ENCODE peak calls at places on chromosome 14, in five cellular contexts. K is GM12878, Z is IMR-90, Q is HCT116, W is A549. H is an unnamed sample.

GRCh38 chr14:29037428-29037827 is 270.8 kb downstream of the FOXG1 start:
- DNase-seq in K (no peak), Z (peak), Q (no peak), W (no peak), H (no peak)

GRCh38 chr14:71529855-71530254 is 402.4 kb upstream of the RGS6 start:
- DNase-seq in K (no peak), Z (no peak), Q (no peak), W (no peak), H (no peak)

GRCh38 chr14:37584211-37585100 is 10.6 kb downstream of the FOXA1 start:
- DNase-seq in K (no peak), Z (no peak), Q (no peak), W (no peak), H (no peak)

GRCh38 chr14:41663478-41663845 is 56.8 kb downstream of the LRFN5 start:
- DNase-seq in K (no peak), Z (peak), Q (no peak), W (no peak), H (no peak)

GRCh38 chr14:99754141-99755067 is 38.8 kb upstream of the EML1 start:
- DNase-seq in K (no peak), Z (no peak), Q (no peak), W (no peak), H (no peak)

GRCh38 chr14:100851586-100851916 is 25.6 kb downstream of the MEG3 start:
- DNase-seq in K (no peak), Z (no peak), Q (no peak), W (no peak), H (no peak)

GRCh38 chr14:56491299-56492285 is 88.0 kb upstream of the TMEM260 start:
- DNase-seq in K (peak), Z (peak), Q (peak), W (peak), H (peak)

GRCh38 chr14:36517242-36518030 is 2.6 kb downstream of the NKX2-1 start:
- DNase-seq in K (no peak), Z (no peak), Q (no peak), W (no peak), H (no peak)

GRCh38 chr14:52919971-52920370 is 30.9 kb downstream of the FERMT2 start:
- DNase-seq in K (no peak), Z (peak), Q (no peak), W (no peak), H (no peak)

GRCh38 chr14:75522224-75522764 is at the start of gene BATF:
- DNase-seq in K (no peak), Z (no peak), Q (no peak), W (no peak), H (no peak)

DNA sequence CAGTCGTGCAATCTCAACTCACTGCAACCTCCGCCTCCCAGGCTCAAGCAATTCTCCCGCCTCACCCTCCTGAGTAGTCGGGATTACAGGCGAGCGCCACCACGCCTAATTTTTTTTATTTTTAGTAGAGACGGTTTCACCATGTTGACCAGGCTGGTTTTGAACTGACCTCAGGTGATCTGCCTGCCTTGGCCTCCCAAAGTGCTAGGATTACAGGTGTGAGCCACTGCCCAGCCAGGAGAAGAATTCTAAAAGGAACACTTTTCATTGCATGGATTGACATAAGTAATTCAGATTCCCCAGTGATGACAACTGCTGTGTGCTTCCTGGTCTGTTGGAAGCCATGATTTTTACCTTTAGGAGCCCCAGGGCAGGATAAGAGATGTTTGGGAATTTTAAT is 22.1 kb downstream of the DMAC2L start:
- DNase-seq in K (no peak), Z (no peak), Q (no peak), W (no peak), H (no peak)
- TF ChIP-seq CEBPB in K (no peak), Z (no peak), Q (no peak), W (no peak), H (no peak)

GRCh38 chr14:31990959-31991541 is 86.1 kb upstream of the ARHGAP5 start:
- DNase-seq in K (no peak), Z (no peak), Q (no peak), W (no peak), H (no peak)
- TF ChIP-seq CEBPB in K (no peak), Z (no peak), Q (no peak), W (no peak), H (no peak)

GRCh38 chr14:91957876-91958313 is 10.4 kb upstream of the FBLN5 start:
- DNase-seq in K (no peak), Z (no peak), Q (no peak), W (no peak), H (no peak)
- TF ChIP-seq CEBPB in K (no peak), Z (no peak), Q (no peak), W (no peak), H (no peak)

DNA sequence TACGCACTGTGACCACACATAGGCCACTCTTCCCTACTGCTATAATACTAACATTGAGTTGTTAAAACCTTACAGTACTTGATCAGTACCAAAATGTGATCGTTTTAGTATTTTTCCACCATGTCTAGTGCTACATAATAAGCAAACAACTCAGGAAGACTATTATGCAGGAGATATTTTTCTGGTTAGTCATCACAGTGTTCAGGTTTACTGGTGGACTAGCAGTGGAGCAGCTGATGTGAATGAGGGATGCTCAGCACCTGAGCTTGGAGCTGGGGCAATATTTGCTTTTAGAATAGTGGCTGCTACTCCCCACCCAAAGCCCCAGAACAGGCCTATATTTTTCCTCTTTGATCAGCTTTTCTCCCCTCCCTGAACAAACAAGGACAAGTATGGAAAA is 513.1 kb downstream of the KCNH5 start:
- DNase-seq in K (no peak), Z (peak), Q (no peak), W (no peak), H (no peak)
- TF ChIP-seq CEBPB in K (no peak), Z (no peak), Q (no peak), W (no peak), H (no peak)

DNA sequence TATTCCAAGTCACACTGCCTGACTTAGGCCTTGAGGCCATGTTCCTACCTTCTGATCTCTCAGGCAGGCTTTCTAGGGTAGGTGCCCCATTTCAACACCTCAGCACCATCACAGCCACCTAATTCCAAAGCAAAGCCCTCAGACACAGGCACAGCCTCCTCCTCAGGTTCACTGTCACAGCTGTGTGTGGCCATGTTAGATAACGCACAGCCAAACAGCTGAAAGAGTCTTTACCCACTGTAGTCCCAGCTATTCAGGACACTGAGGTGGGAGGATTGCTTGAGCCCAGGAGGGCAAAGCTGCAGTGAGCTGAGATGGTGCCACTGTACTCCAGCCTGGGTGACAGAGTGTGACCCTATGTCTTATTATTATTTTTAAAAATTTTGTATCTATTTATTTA is 7.3 kb upstream of the TMEM229B start:
- DNase-seq in K (no peak), Z (no peak), Q (no peak), W (no peak), H (no peak)
- TF ChIP-seq CEBPB in K (no peak), Z (no peak), Q (no peak), W (no peak), H (no peak)

GRCh38 chr14:76837524-76837923 is 11.3 kb downstream of the LRRC74A start:
- DNase-seq in K (no peak), Z (no peak), Q (no peak), W (no peak), H (no peak)

GRCh38 chr14:76836029-76836630 is 9.9 kb downstream of the LRRC74A start:
- DNase-seq in K (no peak), Z (no peak), Q (no peak), W (peak), H (no peak)

GRCh38 chr14:76829650-76830421 is 3.6 kb downstream of the LRRC74A start:
- DNase-seq in K (no peak), Z (no peak), Q (no peak), W (no peak), H (no peak)

GRCh38 chr14:76832503-76832988 is 6.3 kb downstream of the LRRC74A start:
- DNase-seq in K (no peak), Z (no peak), Q (no peak), W (no peak), H (no peak)

GRCh38 chr14:76834296-76834695 is 8.1 kb downstream of the LRRC74A start:
- DNase-seq in K (no peak), Z (no peak), Q (no peak), W (no peak), H (no peak)
- TF ChIP-seq CEBPB in K (no peak), Z (no peak), Q (no peak), W (no peak), H (no peak)

GRCh38 chr14:103520657-103521437 is 1.8 kb downstream of the CKB start:
- DNase-seq in K (no peak), Z (peak), Q (peak), W (peak), H (peak)

GRCh38 chr14:103520269-103520656 is 2.4 kb downstream of the CKB start:
- DNase-seq in K (no peak), Z (no peak), Q (no peak), W (no peak), H (no peak)

GRCh38 chr14:103518416-103519042 is 4.1 kb downstream of the CKB start:
- DNase-seq in K (no peak), Z (peak), Q (no peak), W (peak), H (peak)

GRCh38 chr14:103519043-103519836 is 3.4 kb downstream of the CKB start:
- DNase-seq in K (no peak), Z (no peak), Q (no peak), W (peak), H (peak)

GRCh38 chr14:103519837-103520212 is 2.8 kb downstream of the CKB start:
- DNase-seq in K (no peak), Z (no peak), Q (no peak), W (no peak), H (no peak)
- TF ChIP-seq CEBPB in K (no peak), Z (no peak), Q (no peak), W (no peak), H (no peak)

H was measured in K562.